ENCODE peak calls at places on chromosomes 5 and 9, in four cellular contexts. I is GM12878, C is K562, Z is WTC11. X is an unnamed sample.

GRCh38 chr9:113492343-113493079 is 29.0 kb downstream of the RGS3 start:
- DNase-seq in I (no peak), C (no peak), Z (no peak), X (no peak)

GRCh38 chr5:14305045-14305444 is 161.9 kb downstream of the TRIO start:
- DNase-seq in I (no peak), C (peak), Z (no peak), X (no peak)

GRCh38 chr5:34721359-34721758 is 65.2 kb downstream of the RAI14 start:
- DNase-seq in I (no peak), C (no peak), Z (no peak), X (peak)

GRCh38 chr5:73296772-73297171 is 123.8 kb downstream of the TMEM174 start:
- DNase-seq in I (no peak), C (peak), Z (no peak), X (no peak)

GRCh38 chr5:130978475-130978874 is 186.6 kb downstream of the HINT1 start:
- DNase-seq in I (no peak), C (no peak), Z (no peak), X (no peak)

GRCh38 chr5:143585970-143586369 is 182.5 kb upstream of the NR3C1 start:
- DNase-seq in I (no peak), C (peak), Z (no peak), X (no peak)

GRCh38 chr5:79225026-79225425 is 10.9 kb upstream of the JMY start:
- DNase-seq in I (no peak), C (no peak), Z (no peak), X (no peak)

GRCh38 chr5:14501353-14502162 is 80.0 kb upstream of the OTULINL start:
- DNase-seq in I (no peak), C (no peak), Z (no peak), X (no peak)

GRCh38 chr9:91181541-91181940 is 180.2 kb downstream of the AUH start:
- DNase-seq in I (no peak), C (no peak), Z (no peak), X (no peak)

GRCh38 chr5:66223637-66224036 is 79.5 kb downstream of the SREK1 start:
- DNase-seq in I (no peak), C (peak), Z (peak), X (no peak)

GRCh38 chr5:72018158-72018803 is 89.0 kb upstream of the MAP1B start:
- DNase-seq in I (peak), C (peak), Z (peak), X (peak)

GRCh38 chr5:113199122-113199905 is 222.7 kb downstream of the DCP2 start:
- DNase-seq in I (no peak), C (no peak), Z (no peak), X (no peak)

GRCh38 chr5:172840077-172840777 is 6.2 kb downstream of the ERGIC1 start:
- DNase-seq in I (no peak), C (no peak), Z (no peak), X (peak)

GRCh38 chr5:60334281-60334713 is 365.7 kb downstream of the DEPDC1B start:
- DNase-seq in I (no peak), C (no peak), Z (no peak), X (peak)

GRCh38 chr5:78819707-78820106 is 165.4 kb downstream of the ARSB start:
- DNase-seq in I (no peak), C (no peak), Z (no peak), X (no peak)

GRCh38 chr5:134003957-134004625 is 684 bp downstream of the VDAC1 start:
- DNase-seq in I (no peak), C (peak), Z (peak), X (no peak)

GRCh38 chr5:123785160-123786001 is 273.4 kb downstream of the CSNK1G3 start:
- DNase-seq in I (no peak), C (no peak), Z (no peak), X (no peak)

GRCh38 chr5:54900906-54901725 is 84.3 kb downstream of the ESM1 start:
- DNase-seq in I (no peak), C (no peak), Z (no peak), X (no peak)

GRCh38 chr9:18297532-18297872 is 176.5 kb upstream of the ADAMTSL1 start:
- DNase-seq in I (no peak), C (no peak), Z (peak), X (peak)

GRCh38 chr5:174532453-174533126 is 191.8 kb upstream of the MSX2 start:
- DNase-seq in I (no peak), C (peak), Z (peak), X (peak)

GRCh38 chr5:143196601-143197259 is 206.8 kb downstream of the NR3C1 start:
- DNase-seq in I (no peak), C (no peak), Z (no peak), X (peak)

GRCh38 chr9:125747053-125747764 is at the start of gene PBX3:
- DNase-seq in I (no peak), C (peak), Z (peak), X (no peak)

GRCh38 chr9:90296539-90296938 is 346.1 kb downstream of the DIRAS2 start:
- DNase-seq in I (no peak), C (no peak), Z (no peak), X (no peak)

GRCh38 chr5:108420182-108420581 is 38.3 kb upstream of the FBXL17 start:
- DNase-seq in I (no peak), C (no peak), Z (no peak), X (no peak)

GRCh38 chr9:36802171-36802920 is 229.7 kb downstream of the MELK start:
- DNase-seq in I (no peak), C (no peak), Z (no peak), X (no peak)

GRCh38 chr5:76801159-76801802 is 17.5 kb upstream of the F2RL1 start:
- DNase-seq in I (no peak), C (no peak), Z (no peak), X (no peak)

GRCh38 chr9:98318834-98319478 is 63.5 kb upstream of the TBC1D2 start:
- DNase-seq in I (no peak), C (peak), Z (no peak), X (no peak)

GRCh38 chr5:982377-983237 is 26.0 kb upstream of the NKD2 start:
- DNase-seq in I (no peak), C (peak), Z (peak), X (no peak)

GRCh38 chr9:81621785-81622243 is 67.5 kb downstream of the TLE1 start:
- DNase-seq in I (no peak), C (no peak), Z (peak), X (no peak)

GRCh38 chr9:21428235-21428634 is 12.0 kb upstream of the IFNA1 start:
- DNase-seq in I (no peak), C (no peak), Z (no peak), X (no peak)

GRCh38 chr5:32339198-32339597 is 26.5 kb upstream of the MTMR12 start:
- DNase-seq in I (no peak), C (peak), Z (no peak), X (no peak)

DNA sequence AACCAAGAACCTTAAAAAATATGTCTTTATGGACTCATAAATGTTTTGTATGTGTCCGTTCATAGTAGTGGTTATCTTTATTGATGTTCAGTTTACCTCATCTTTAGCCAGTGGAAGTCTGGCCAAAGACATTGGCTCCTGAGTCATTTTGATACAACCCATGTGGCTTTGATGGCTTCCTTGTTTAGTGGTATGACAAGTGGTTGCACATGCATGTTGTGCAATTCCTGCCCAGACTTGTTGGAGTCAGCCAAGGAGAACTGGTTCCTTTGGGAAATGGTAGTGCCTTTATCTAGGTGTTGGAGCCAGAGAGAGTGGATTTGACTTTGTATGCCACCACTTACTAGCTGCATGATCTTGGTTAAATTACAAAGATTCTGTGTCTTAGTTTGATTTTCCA is 94.3 kb downstream of the RPS23 start:
- DNase-seq in I (peak), C (no peak), Z (no peak), X (no peak)
- TF ChIP-seq ATF2 in I (peak), C (no peak), Z (no peak), X (no peak)

GRCh38 chr5:2902186-2902585 is 150.7 kb upstream of the IRX2 start:
- DNase-seq in I (no peak), C (no peak), Z (no peak), X (no peak)

GRCh38 chr5:2903451-2904395 is 152.2 kb upstream of the IRX2 start:
- DNase-seq in I (no peak), C (no peak), Z (no peak), X (no peak)

GRCh38 chr5:2901511-2901910 is 150.0 kb upstream of the IRX2 start:
- DNase-seq in I (no peak), C (no peak), Z (no peak), X (no peak)

GRCh38 chr5:2904399-2904798 is 152.9 kb upstream of the IRX2 start:
- DNase-seq in I (no peak), C (no peak), Z (peak), X (no peak)

DNA sequence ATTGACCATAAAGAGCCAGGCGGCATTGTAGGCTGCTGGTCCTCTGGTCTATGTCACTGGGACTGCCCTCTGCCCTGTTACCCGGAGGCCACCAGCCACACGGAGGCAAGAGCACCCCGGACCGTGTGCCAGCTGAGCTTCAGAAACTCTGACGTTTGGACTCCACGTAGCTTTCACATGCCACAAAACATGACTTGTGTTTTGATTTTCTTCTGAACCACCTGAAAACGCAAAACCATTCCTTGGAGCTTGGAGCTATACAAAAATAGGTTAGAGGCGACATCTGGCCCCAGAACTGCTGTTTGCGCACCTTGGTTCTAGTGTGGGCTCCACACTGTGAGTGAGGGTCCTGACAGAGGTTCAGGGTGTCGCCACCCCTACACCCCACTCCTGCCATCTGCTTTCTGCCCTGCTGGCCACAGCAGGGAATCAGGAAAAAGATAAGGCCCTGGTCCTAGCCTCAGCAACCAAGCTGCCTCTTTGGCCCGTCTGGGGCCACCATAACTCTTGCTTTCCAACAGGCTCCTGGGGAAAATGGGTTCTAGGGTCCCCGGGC is 151.3 kb upstream of the IRX2 start:
- DNase-seq in I (no peak), C (no peak), Z (no peak), X (no peak)
- TF ChIP-seq CBFB in I (no peak), C (no peak), Z (no peak), X (no peak)

GRCh38 chr5:40430112-40430725 is 249.5 kb upstream of the PTGER4 start:
- DNase-seq in I (no peak), C (no peak), Z (no peak), X (no peak)

GRCh38 chr5:40429258-40430111 is 250.2 kb upstream of the PTGER4 start:
- DNase-seq in I (no peak), C (no peak), Z (no peak), X (no peak)

GRCh38 chr5:40428815-40429214 is 250.9 kb upstream of the PTGER4 start:
- DNase-seq in I (no peak), C (no peak), Z (no peak), X (no peak)

GRCh38 chr5:40431734-40432133 is 248.0 kb upstream of the PTGER4 start:
- DNase-seq in I (no peak), C (no peak), Z (no peak), X (no peak)

DNA sequence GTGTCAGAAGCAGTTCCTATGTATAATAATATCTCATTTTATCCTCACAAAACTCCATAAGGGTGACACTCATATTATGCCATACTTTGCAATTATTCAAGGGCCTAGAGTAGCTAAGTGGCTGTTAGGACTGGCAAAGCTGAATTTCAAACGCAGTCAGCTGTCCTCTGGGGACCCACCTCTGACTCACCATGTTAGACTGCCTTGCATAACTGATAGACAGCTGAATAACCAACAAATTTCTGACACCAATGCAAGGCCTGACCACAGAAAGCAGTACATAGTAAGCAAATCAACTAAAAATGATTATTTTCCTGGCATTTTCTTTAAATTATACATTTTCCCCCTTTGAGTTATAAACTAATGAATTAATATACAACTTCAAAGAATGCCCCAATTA is 251.6 kb upstream of the PTGER4 start:
- DNase-seq in I (no peak), C (no peak), Z (no peak), X (no peak)
- TF ChIP-seq ATF2 in I (no peak), C (no peak), Z (no peak), X (no peak)

DNA sequence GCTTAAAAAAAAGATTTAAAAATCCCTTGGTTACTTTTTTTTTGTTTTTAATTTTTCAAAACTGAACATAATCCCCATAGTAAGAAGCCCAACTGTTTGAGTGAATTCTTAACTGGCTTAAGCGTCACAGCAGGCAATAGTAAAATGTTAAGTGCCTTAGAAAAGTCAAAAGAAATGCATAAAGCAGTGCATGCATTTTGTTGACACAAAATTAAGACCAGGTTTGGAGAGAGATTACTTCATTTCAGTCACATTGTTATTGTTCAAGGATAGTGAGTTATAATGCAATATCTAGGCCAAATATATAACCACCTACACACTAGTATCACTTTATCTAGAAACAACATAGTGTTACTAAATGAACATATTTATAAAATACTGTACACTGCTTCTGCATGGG is 116.8 kb upstream of the KLF9 start:
- DNase-seq in I (no peak), C (no peak), Z (no peak), X (no peak)
- TF ChIP-seq CBFB in I (no peak), C (no peak), Z (no peak), X (no peak)

GRCh38 chr9:32525506-32525905 is 490 bp downstream of the RIGI start:
- DNase-seq in I (peak), C (peak), Z (no peak), X (no peak)

GRCh38 chr9:32523910-32524309 is 2.1 kb downstream of the RIGI start:
- DNase-seq in I (no peak), C (no peak), Z (no peak), X (peak)

GRCh38 chr9:32526707-32527048 is 682 bp upstream of the RIGI start:
- DNase-seq in I (no peak), C (no peak), Z (no peak), X (no peak)

GRCh38 chr9:32524558-32525461 is 1.2 kb downstream of the RIGI start:
- DNase-seq in I (peak), C (no peak), Z (no peak), X (peak)

DNA sequence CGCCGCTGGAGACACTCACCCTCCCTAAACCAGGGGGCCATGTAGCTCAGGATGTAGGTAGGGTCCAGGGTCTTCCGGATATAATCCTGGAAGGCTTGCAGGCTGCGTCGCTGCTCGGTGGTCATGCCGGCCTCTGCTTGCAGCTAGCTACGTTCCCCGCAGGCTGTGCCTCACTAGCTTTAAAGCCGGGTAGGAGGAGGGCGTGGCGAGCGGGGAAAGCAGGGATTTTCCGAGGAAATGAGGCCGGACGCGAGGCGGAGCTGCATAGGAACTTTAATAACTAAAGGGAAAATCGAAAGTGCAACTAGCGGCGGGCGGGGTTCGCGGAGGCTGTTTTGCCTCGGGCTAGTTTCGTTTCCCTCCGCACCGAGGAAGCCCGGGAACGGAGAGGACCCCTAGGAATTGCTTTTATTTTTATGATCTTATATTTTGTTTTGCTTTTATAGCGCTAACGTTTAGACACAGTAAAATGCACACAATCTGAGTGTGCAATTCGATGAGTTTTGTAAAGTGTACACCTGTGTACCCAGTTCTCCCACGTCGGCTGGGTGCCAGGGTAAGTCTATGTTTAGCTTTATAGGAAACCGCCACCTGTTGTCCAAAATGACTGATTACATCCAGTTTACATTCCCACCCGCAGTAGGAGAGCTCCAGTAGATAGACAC is at the start of gene RIGI:
- DNase-seq in I (peak), C (peak), Z (peak), X (peak)
- TF ChIP-seq ATF2 in I (no peak), C (no peak), Z (no peak), X (no peak)

DNA sequence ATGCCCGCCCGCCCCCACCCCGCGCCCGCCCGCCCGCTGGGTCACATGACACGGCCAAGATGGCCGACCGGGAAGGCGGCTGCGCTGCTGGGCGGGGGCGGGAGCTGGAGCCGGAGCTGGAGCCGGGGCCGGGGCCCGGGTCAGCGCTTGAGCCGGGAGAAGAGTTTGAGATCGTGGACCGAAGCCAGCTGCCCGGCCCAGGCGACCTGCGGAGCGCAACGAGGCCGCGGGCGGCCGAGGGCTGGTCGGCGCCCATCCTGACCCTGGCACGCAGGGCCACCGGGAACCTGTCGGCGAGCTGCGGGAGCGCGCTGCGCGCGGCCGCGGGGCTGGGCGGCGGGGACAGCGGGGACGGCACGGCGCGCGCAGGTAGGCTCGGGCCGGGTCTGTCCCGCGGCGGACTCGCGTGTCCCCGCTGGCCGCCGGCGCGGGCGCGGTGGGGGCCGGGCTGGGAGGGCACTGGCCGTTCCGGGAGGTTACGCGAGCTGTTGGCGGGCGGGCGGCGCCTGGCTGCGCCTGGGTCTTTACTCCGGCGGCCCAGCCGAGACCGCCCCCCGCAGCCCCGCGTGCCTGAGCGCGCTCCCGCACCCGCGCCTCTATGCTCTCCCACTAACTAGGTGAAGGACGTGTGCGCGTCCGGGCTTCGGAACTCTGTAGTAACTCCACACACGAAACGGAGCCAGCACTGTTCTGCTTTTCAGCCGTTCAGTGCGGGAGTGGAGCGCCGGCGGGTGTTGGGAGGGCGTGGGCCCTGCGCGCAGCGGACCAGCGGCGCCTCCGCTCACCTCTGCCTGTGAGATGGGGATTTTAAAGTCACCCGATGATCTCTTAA is at the start of gene RUFY1:
- DNase-seq in I (peak), C (peak), Z (peak), X (peak)
- TF ChIP-seq CBFB in I (no peak), C (no peak), Z (no peak), X (no peak)

DNA sequence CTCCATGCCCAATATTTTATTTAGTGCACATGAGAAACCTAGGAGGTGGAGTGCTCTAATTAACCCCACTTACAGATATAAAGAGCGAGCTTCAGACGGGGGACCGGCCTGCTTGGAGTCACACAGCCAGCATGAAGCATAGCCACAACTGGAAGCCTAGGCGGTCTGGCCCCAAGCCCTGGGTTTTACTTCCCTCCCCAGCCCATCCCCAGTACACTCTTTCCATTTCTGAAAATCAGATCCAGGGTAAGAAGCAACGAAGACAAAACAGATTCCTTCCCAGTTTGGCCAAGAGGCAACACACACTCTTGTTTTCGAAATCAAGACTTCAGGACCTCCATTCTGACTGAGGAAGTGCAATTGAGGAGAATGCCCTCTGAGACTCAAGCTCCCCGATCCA is 27.1 kb downstream of the KCNMB1 start:
- DNase-seq in I (no peak), C (no peak), Z (no peak), X (no peak)
- TF ChIP-seq ATF2 in I (no peak), C (no peak), Z (no peak), X (no peak)